ENCODE peak calls at places on chromosome 9, in seven cellular contexts. One of them, this sample, is unnamed.

GRCh38 chr9:89376286-89376685 is 58.0 kb downstream of the SECISBP2 start:
- DNase-seq in 8988T: no peak
- DNase-seq in cerebellar nuclear complex: no peak
- DNase-seq in endothelial cell: no peak
- DNase-seq in GM20000: no peak
- DNase-seq in neural crest cell: no peak
- DNase-seq in stimulated activated naive CD4-positive, alpha-beta T cell: no peak
- DNase-seq in this sample: no peak

GRCh38 chr9:108001219-108001618 is 511.6 kb upstream of the KLF4 start:
- DNase-seq in endothelial cell: no peak
- DNase-seq in cerebellar nuclear complex: no peak
- DNase-seq in stimulated activated naive CD4-positive, alpha-beta T cell: no peak
- DNase-seq in GM20000: no peak
- DNase-seq in 8988T: no peak
- DNase-seq in neural crest cell: no peak
- DNase-seq in this sample: no peak

GRCh38 chr9:102518324-102518723 is 476.8 kb upstream of the CYLC2 start:
- DNase-seq in neural crest cell: no peak
- DNase-seq in 8988T: no peak
- DNase-seq in cerebellar nuclear complex: no peak
- DNase-seq in stimulated activated naive CD4-positive, alpha-beta T cell: no peak
- DNase-seq in GM20000: no peak
- DNase-seq in endothelial cell: no peak
- DNase-seq in this sample: no peak

GRCh38 chr9:70340572-70340971 is 73.9 kb downstream of the KLF9 start:
- DNase-seq in cerebellar nuclear complex: peak
- DNase-seq in neural crest cell: no peak
- DNase-seq in endothelial cell: no peak
- DNase-seq in 8988T: no peak
- DNase-seq in GM20000: no peak
- DNase-seq in stimulated activated naive CD4-positive, alpha-beta T cell: no peak
- DNase-seq in this sample: no peak

GRCh38 chr9:77417570-77417969 is 230.6 kb downstream of the GNA14 start:
- DNase-seq in cerebellar nuclear complex: no peak
- DNase-seq in neural crest cell: no peak
- DNase-seq in GM20000: no peak
- DNase-seq in 8988T: no peak
- DNase-seq in endothelial cell: no peak
- DNase-seq in stimulated activated naive CD4-positive, alpha-beta T cell: no peak
- DNase-seq in this sample: no peak

GRCh38 chr9:138117101-138117750 is 239.6 kb downstream of the CACNA1B start:
- DNase-seq in 8988T: no peak
- DNase-seq in cerebellar nuclear complex: no peak
- DNase-seq in GM20000: no peak
- DNase-seq in endothelial cell: no peak
- DNase-seq in neural crest cell: no peak
- DNase-seq in stimulated activated naive CD4-positive, alpha-beta T cell: no peak
- DNase-seq in this sample: no peak

GRCh38 chr9:128372188-128372641 is 1.0 kb downstream of the URM1 start:
- DNase-seq in endothelial cell: no peak
- DNase-seq in neural crest cell: no peak
- DNase-seq in GM20000: no peak
- DNase-seq in cerebellar nuclear complex: no peak
- DNase-seq in stimulated activated naive CD4-positive, alpha-beta T cell: no peak
- DNase-seq in 8988T: no peak
- DNase-seq in this sample: no peak

GRCh38 chr9:93119953-93120845 is 13.9 kb downstream of the NINJ1 start:
- DNase-seq in cerebellar nuclear complex: no peak
- DNase-seq in GM20000: peak
- DNase-seq in neural crest cell: no peak
- DNase-seq in endothelial cell: no peak
- DNase-seq in 8988T: peak
- DNase-seq in stimulated activated naive CD4-positive, alpha-beta T cell: no peak
- DNase-seq in this sample: no peak

GRCh38 chr9:93098236-93098946 is 2.4 kb downstream of the CARD19 start:
- DNase-seq in cerebellar nuclear complex: peak
- DNase-seq in 8988T: peak
- DNase-seq in endothelial cell: no peak
- DNase-seq in neural crest cell: no peak
- DNase-seq in GM20000: no peak
- DNase-seq in stimulated activated naive CD4-positive, alpha-beta T cell: no peak
- DNase-seq in this sample: no peak

GRCh38 chr9:74838351-74838750 is 49.4 kb downstream of the TRPM6 start:
- DNase-seq in stimulated activated naive CD4-positive, alpha-beta T cell: no peak
- DNase-seq in neural crest cell: no peak
- DNase-seq in 8988T: no peak
- DNase-seq in cerebellar nuclear complex: no peak
- DNase-seq in GM20000: no peak
- DNase-seq in endothelial cell: no peak
- DNase-seq in this sample: no peak

GRCh38 chr9:18601026-18601425 is 127.1 kb downstream of the ADAMTSL1 start:
- DNase-seq in endothelial cell: no peak
- DNase-seq in neural crest cell: no peak
- DNase-seq in GM20000: no peak
- DNase-seq in stimulated activated naive CD4-positive, alpha-beta T cell: no peak
- DNase-seq in 8988T: no peak
- DNase-seq in cerebellar nuclear complex: no peak
- DNase-seq in this sample: no peak

GRCh38 chr9:116641292-116642059 is 45.6 kb upstream of the TRIM32 start:
- DNase-seq in cerebellar nuclear complex: no peak
- DNase-seq in endothelial cell: no peak
- DNase-seq in stimulated activated naive CD4-positive, alpha-beta T cell: no peak
- DNase-seq in 8988T: no peak
- DNase-seq in GM20000: no peak
- DNase-seq in neural crest cell: no peak
- DNase-seq in this sample: no peak

GRCh38 chr9:38687389-38687842 is 32.5 kb downstream of the FAM240B start:
- DNase-seq in stimulated activated naive CD4-positive, alpha-beta T cell: no peak
- DNase-seq in endothelial cell: no peak
- DNase-seq in cerebellar nuclear complex: no peak
- DNase-seq in 8988T: peak
- DNase-seq in neural crest cell: peak
- DNase-seq in GM20000: peak
- DNase-seq in this sample: peak

GRCh38 chr9:16063241-16063591 is 510.4 kb downstream of the CCDC171 start:
- DNase-seq in stimulated activated naive CD4-positive, alpha-beta T cell: no peak
- DNase-seq in GM20000: no peak
- DNase-seq in neural crest cell: no peak
- DNase-seq in 8988T: no peak
- DNase-seq in endothelial cell: no peak
- DNase-seq in cerebellar nuclear complex: no peak
- DNase-seq in this sample: no peak

GRCh38 chr9:126671381-126671831 is 57.7 kb downstream of the LMX1B start:
- DNase-seq in endothelial cell: no peak
- DNase-seq in cerebellar nuclear complex: no peak
- DNase-seq in 8988T: no peak
- DNase-seq in neural crest cell: no peak
- DNase-seq in stimulated activated naive CD4-positive, alpha-beta T cell: no peak
- DNase-seq in GM20000: no peak
- DNase-seq in this sample: no peak

GRCh38 chr9:86099695-86100364 is 472 bp upstream of the GOLM1 start:
- DNase-seq in GM20000: peak
- DNase-seq in endothelial cell: peak
- DNase-seq in stimulated activated naive CD4-positive, alpha-beta T cell: no peak
- DNase-seq in neural crest cell: peak
- DNase-seq in 8988T: peak
- DNase-seq in cerebellar nuclear complex: no peak
- DNase-seq in this sample: peak

GRCh38 chr9:82140471-82140870 is 151.9 kb downstream of the SPATA31D1 start:
- DNase-seq in cerebellar nuclear complex: no peak
- DNase-seq in 8988T: no peak
- DNase-seq in GM20000: no peak
- DNase-seq in endothelial cell: no peak
- DNase-seq in stimulated activated naive CD4-positive, alpha-beta T cell: no peak
- DNase-seq in neural crest cell: no peak
- DNase-seq in this sample: no peak

GRCh38 chr9:84122572-84122971 is 142.0 kb downstream of the RMI1 start:
- DNase-seq in neural crest cell: no peak
- DNase-seq in cerebellar nuclear complex: no peak
- DNase-seq in GM20000: no peak
- DNase-seq in endothelial cell: no peak
- DNase-seq in 8988T: no peak
- DNase-seq in stimulated activated naive CD4-positive, alpha-beta T cell: no peak
- DNase-seq in this sample: no peak

GRCh38 chr9:14341437-14342133 is 27.6 kb upstream of the NFIB start:
- DNase-seq in 8988T: no peak
- DNase-seq in endothelial cell: peak
- DNase-seq in GM20000: no peak
- DNase-seq in stimulated activated naive CD4-positive, alpha-beta T cell: no peak
- DNase-seq in neural crest cell: no peak
- DNase-seq in cerebellar nuclear complex: no peak
- DNase-seq in this sample: no peak

GRCh38 chr9:37968228-37968672 is 64.3 kb upstream of the SLC25A51 start:
- DNase-seq in cerebellar nuclear complex: no peak
- DNase-seq in GM20000: no peak
- DNase-seq in 8988T: no peak
- DNase-seq in endothelial cell: no peak
- DNase-seq in stimulated activated naive CD4-positive, alpha-beta T cell: no peak
- DNase-seq in neural crest cell: no peak
- DNase-seq in this sample: no peak

GRCh38 chr9:112360047-112360804 is 19.7 kb upstream of the HSDL2 start:
- DNase-seq in GM20000: no peak
- DNase-seq in neural crest cell: no peak
- DNase-seq in 8988T: no peak
- DNase-seq in stimulated activated naive CD4-positive, alpha-beta T cell: no peak
- DNase-seq in endothelial cell: no peak
- DNase-seq in cerebellar nuclear complex: no peak
- DNase-seq in this sample: no peak

GRCh38 chr9:91138760-91139159 is 223.0 kb downstream of the AUH start:
- DNase-seq in neural crest cell: no peak
- DNase-seq in 8988T: no peak
- DNase-seq in endothelial cell: no peak
- DNase-seq in stimulated activated naive CD4-positive, alpha-beta T cell: no peak
- DNase-seq in GM20000: no peak
- DNase-seq in cerebellar nuclear complex: no peak
- DNase-seq in this sample: no peak

GRCh38 chr9:34069831-34070230 is 21.1 kb upstream of the UBAP2 start:
- DNase-seq in neural crest cell: no peak
- DNase-seq in cerebellar nuclear complex: no peak
- DNase-seq in endothelial cell: no peak
- DNase-seq in stimulated activated naive CD4-positive, alpha-beta T cell: no peak
- DNase-seq in 8988T: no peak
- DNase-seq in GM20000: no peak
- DNase-seq in this sample: no peak

GRCh38 chr9:133558191-133559126 is 24.0 kb downstream of the ADAMTSL2 start:
- DNase-seq in neural crest cell: peak
- DNase-seq in stimulated activated naive CD4-positive, alpha-beta T cell: no peak
- DNase-seq in cerebellar nuclear complex: no peak
- DNase-seq in GM20000: peak
- DNase-seq in 8988T: peak
- DNase-seq in endothelial cell: peak
- DNase-seq in this sample: peak

GRCh38 chr9:125663127-125663526 is 43.9 kb downstream of the MAPKAP1 start:
- DNase-seq in 8988T: peak
- DNase-seq in stimulated activated naive CD4-positive, alpha-beta T cell: no peak
- DNase-seq in endothelial cell: no peak
- DNase-seq in neural crest cell: no peak
- DNase-seq in cerebellar nuclear complex: no peak
- DNase-seq in GM20000: peak
- DNase-seq in this sample: no peak

GRCh38 chr9:38068616-38068865 is 486 bp downstream of the SHB start:
- DNase-seq in stimulated activated naive CD4-positive, alpha-beta T cell: peak
- DNase-seq in endothelial cell: no peak
- DNase-seq in 8988T: peak
- DNase-seq in neural crest cell: peak
- DNase-seq in GM20000: peak
- DNase-seq in cerebellar nuclear complex: no peak
- DNase-seq in this sample: peak

GRCh38 chr9:114037961-114038723 is 40.0 kb downstream of the AMBP start:
- DNase-seq in GM20000: no peak
- DNase-seq in cerebellar nuclear complex: peak
- DNase-seq in stimulated activated naive CD4-positive, alpha-beta T cell: no peak
- DNase-seq in neural crest cell: no peak
- DNase-seq in endothelial cell: no peak
- DNase-seq in 8988T: no peak
- DNase-seq in this sample: no peak

GRCh38 chr9:79731483-79731882 is 159.7 kb downstream of the TLE4 start:
- DNase-seq in stimulated activated naive CD4-positive, alpha-beta T cell: no peak
- DNase-seq in endothelial cell: no peak
- DNase-seq in neural crest cell: no peak
- DNase-seq in GM20000: peak
- DNase-seq in cerebellar nuclear complex: no peak
- DNase-seq in 8988T: no peak
- DNase-seq in this sample: no peak

GRCh38 chr9:11233693-11234092 is 620.9 kb upstream of the PTPRD start:
- DNase-seq in 8988T: no peak
- DNase-seq in cerebellar nuclear complex: no peak
- DNase-seq in neural crest cell: no peak
- DNase-seq in stimulated activated naive CD4-positive, alpha-beta T cell: no peak
- DNase-seq in GM20000: no peak
- DNase-seq in endothelial cell: no peak
- DNase-seq in this sample: no peak

GRCh38 chr9:124079176-124079925 is 67.8 kb downstream of the LHX2 start:
- DNase-seq in neural crest cell: no peak
- DNase-seq in cerebellar nuclear complex: no peak
- DNase-seq in stimulated activated naive CD4-positive, alpha-beta T cell: no peak
- DNase-seq in GM20000: no peak
- DNase-seq in endothelial cell: no peak
- DNase-seq in 8988T: peak
- DNase-seq in this sample: no peak

GRCh38 chr9:68979538-68980314 is 34.2 kb downstream of the PRKACG start:
- DNase-seq in GM20000: no peak
- DNase-seq in cerebellar nuclear complex: peak
- DNase-seq in endothelial cell: peak
- DNase-seq in stimulated activated naive CD4-positive, alpha-beta T cell: no peak
- DNase-seq in 8988T: no peak
- DNase-seq in neural crest cell: no peak
- DNase-seq in this sample: no peak

GRCh38 chr9:77451507-77451906 is 196.6 kb downstream of the GNA14 start:
- DNase-seq in stimulated activated naive CD4-positive, alpha-beta T cell: no peak
- DNase-seq in endothelial cell: no peak
- DNase-seq in cerebellar nuclear complex: no peak
- DNase-seq in neural crest cell: no peak
- DNase-seq in GM20000: no peak
- DNase-seq in 8988T: no peak
- DNase-seq in this sample: no peak

GRCh38 chr9:77806697-77807096 is 158.6 kb upstream of the GNA14 start:
- DNase-seq in GM20000: no peak
- DNase-seq in neural crest cell: no peak
- DNase-seq in endothelial cell: no peak
- DNase-seq in stimulated activated naive CD4-positive, alpha-beta T cell: no peak
- DNase-seq in 8988T: no peak
- DNase-seq in cerebellar nuclear complex: no peak
- DNase-seq in this sample: no peak

GRCh38 chr9:114450181-114450580 is 55.1 kb downstream of the WHRN start:
- DNase-seq in neural crest cell: no peak
- DNase-seq in stimulated activated naive CD4-positive, alpha-beta T cell: no peak
- DNase-seq in GM20000: no peak
- DNase-seq in endothelial cell: no peak
- DNase-seq in cerebellar nuclear complex: no peak
- DNase-seq in 8988T: no peak
- DNase-seq in this sample: no peak

GRCh38 chr9:107866912-107867311 is 377.3 kb upstream of the KLF4 start:
- DNase-seq in 8988T: no peak
- DNase-seq in cerebellar nuclear complex: no peak
- DNase-seq in endothelial cell: no peak
- DNase-seq in GM20000: no peak
- DNase-seq in stimulated activated naive CD4-positive, alpha-beta T cell: no peak
- DNase-seq in neural crest cell: no peak
- DNase-seq in this sample: no peak

GRCh38 chr9:98726735-98727134 is 18.0 kb upstream of the GABBR2 start:
- DNase-seq in endothelial cell: no peak
- DNase-seq in stimulated activated naive CD4-positive, alpha-beta T cell: no peak
- DNase-seq in 8988T: no peak
- DNase-seq in neural crest cell: no peak
- DNase-seq in GM20000: no peak
- DNase-seq in cerebellar nuclear complex: no peak
- DNase-seq in this sample: peak

GRCh38 chr9:131361202-131361833 is 32.6 kb upstream of the PRRC2B start:
- DNase-seq in GM20000: no peak
- DNase-seq in endothelial cell: no peak
- DNase-seq in neural crest cell: no peak
- DNase-seq in 8988T: no peak
- DNase-seq in stimulated activated naive CD4-positive, alpha-beta T cell: peak
- DNase-seq in cerebellar nuclear complex: no peak
- DNase-seq in this sample: no peak

GRCh38 chr9:90926920-90927319 is 125.3 kb downstream of the SYK start:
- DNase-seq in GM20000: no peak
- DNase-seq in 8988T: no peak
- DNase-seq in endothelial cell: no peak
- DNase-seq in stimulated activated naive CD4-positive, alpha-beta T cell: no peak
- DNase-seq in neural crest cell: no peak
- DNase-seq in cerebellar nuclear complex: no peak
- DNase-seq in this sample: no peak